ENCODE peak calls at places on chromosome 21, in nine cellular contexts. J, F, L, X, E, C, G, Y and I are unnamed samples.

GRCh38 chr21:45568383-45568782 is 26.1 kb upstream of the SLC19A1 start:
- DNase-seq in F (no peak), L (no peak), X (no peak), Y (no peak), J (no peak), C (no peak), E (no peak), G (no peak), I (no peak)

GRCh38 chr21:38219049-38219628 is 37.7 kb upstream of the KCNJ15 start:
- DNase-seq in G (peak; percentile 42), X (peak; percentile 74), F (peak; percentile 77), Y (peak; percentile 70), C (peak; percentile 84), J (peak; percentile 74), L (peak; percentile 20), E (peak; percentile 76), I (peak; percentile 86)

GRCh38 chr21:37670883-37671282 is 245.4 kb downstream of the KCNJ6 start:
- DNase-seq in X (no peak), G (no peak), F (peak; percentile 77), Y (no peak), J (no peak), E (no peak), L (no peak), C (no peak), I (peak; percentile 77)

GRCh38 chr21:45891388-45892155 is 90.0 kb upstream of the COL6A1 start:
- DNase-seq in L (no peak), G (no peak), Y (no peak), C (no peak), F (no peak), X (no peak), J (no peak), E (no peak), I (no peak)

GRCh38 chr21:42289926-42290325 is 25.3 kb downstream of the TFF3 start:
- DNase-seq in Y (peak; percentile 57), E (no peak), G (no peak), L (no peak), J (no peak), F (no peak), X (peak; percentile 40), C (peak; percentile 59), I (no peak)

GRCh38 chr21:14452031-14452778 is 69.3 kb upstream of the HSPA13 start:
- DNase-seq in C (no peak), X (no peak), Y (no peak), L (no peak), E (no peak), F (peak; percentile 9), G (no peak), J (no peak), I (peak; percentile 0)

GRCh38 chr21:37062592-37062933 is 10.3 kb downstream of the PIGP start:
- DNase-seq in J (no peak), Y (no peak), E (no peak), L (no peak), F (no peak), X (no peak), G (no peak), C (no peak), I (no peak)

GRCh38 chr21:26565546-26565945 is 7.5 kb downstream of the CYYR1 start:
- DNase-seq in X (no peak), G (no peak), Y (no peak), L (no peak), F (no peak), J (no peak), E (no peak), C (no peak), I (no peak)

GRCh38 chr21:27129215-27129614 is 162.3 kb upstream of the ADAMTS5 start:
- DNase-seq in J (no peak), L (no peak), X (no peak), C (no peak), Y (no peak), E (no peak), G (no peak), F (no peak), I (peak; percentile 7)

GRCh38 chr21:31284797-31285397 is 59.2 kb downstream of the TIAM1 start:
- DNase-seq in J (no peak), C (no peak), X (no peak), E (no peak), L (no peak), F (peak; percentile 55), Y (no peak), G (no peak), I (peak; percentile 28)

GRCh38 chr21:14712121-14712520 is 166.0 kb upstream of the SAMSN1 start:
- DNase-seq in X (no peak), E (no peak), G (no peak), C (no peak), Y (no peak), L (no peak), J (no peak), F (peak; percentile 29), I (no peak)

GRCh38 chr21:28790335-28790734 is 202.3 kb downstream of the LTN1 start:
- DNase-seq in C (no peak), X (no peak), G (no peak), Y (no peak), F (no peak), J (no peak), L (no peak), E (no peak), I (no peak)

GRCh38 chr21:22898061-22898460 is 1899.9 kb downstream of the NCAM2 start:
- DNase-seq in Y (no peak), E (no peak), J (no peak), G (no peak), C (no peak), X (no peak), L (no peak), F (no peak), I (no peak)

GRCh38 chr21:42060166-42060565 is 11.0 kb upstream of the UMODL1 start:
- DNase-seq in X (no peak), C (no peak), J (no peak), Y (no peak), F (no peak), G (no peak), E (no peak), L (no peak), I (no peak)

GRCh38 chr21:41359289-41359688 is 2.5 kb upstream of the MX2 start:
- DNase-seq in E (no peak), L (no peak), F (no peak), J (no peak), G (no peak), C (no peak), Y (no peak), X (no peak), I (no peak)

GRCh38 chr21:40688106-40688850 is 158.7 kb downstream of the DSCAM start:
- DNase-seq in F (no peak), G (no peak), L (no peak), Y (no peak), X (no peak), J (no peak), C (no peak), E (no peak), I (no peak)

GRCh38 chr21:45351061-45351460 is 53.9 kb upstream of the COL18A1 start:
- DNase-seq in C (no peak), G (no peak), Y (no peak), X (no peak), L (no peak), E (no peak), J (no peak), F (no peak), I (no peak)

GRCh38 chr21:38321568-38321967 is 64.8 kb downstream of the KCNJ15 start:
- DNase-seq in E (no peak), X (no peak), J (no peak), C (no peak), L (no peak), G (no peak), Y (no peak), F (no peak), I (peak; percentile 74)

GRCh38 chr21:36489103-36489785 is 9.3 kb upstream of the CLDN14 start:
- DNase-seq in L (no peak), F (no peak), J (no peak), C (no peak), X (no peak), G (no peak), Y (no peak), E (no peak), I (no peak)

GRCh38 chr21:34276711-34277425 is 86.9 kb upstream of the KCNE2 start:
- DNase-seq in L (no peak), G (no peak), E (no peak), Y (no peak), F (peak; percentile 4), J (peak; percentile 2), X (no peak), C (no peak), I (no peak)

GRCh38 chr21:42833859-42834729 is 45.2 kb downstream of the WDR4 start:
- DNase-seq in G (no peak), C (peak; percentile 40), L (no peak), J (no peak), Y (peak; percentile 42), X (no peak), E (no peak), F (no peak), I (no peak)

GRCh38 chr21:44706026-44706705 is 5.2 kb downstream of the TSPEAR start:
- DNase-seq in F (no peak), L (no peak), E (no peak), C (peak; percentile 40), J (no peak), Y (peak; percentile 37), G (no peak), X (no peak), I (no peak)

GRCh38 chr21:23876925-23877558 is 1730.2 kb downstream of the MRPL39 start:
- DNase-seq in Y (no peak), F (no peak), L (no peak), X (no peak), C (no peak), E (no peak), G (no peak), J (no peak), I (peak; percentile 0)

GRCh38 chr21:23384679-23385078 is 2222.6 kb downstream of the MRPL39 start:
- DNase-seq in J (no peak), F (no peak), Y (no peak), G (no peak), L (no peak), X (no peak), C (no peak), E (no peak), I (no peak)

GRCh38 chr21:19899645-19900044 is 1098.6 kb upstream of the NCAM2 start:
- DNase-seq in E (peak; percentile 69), X (no peak), Y (no peak), C (no peak), G (no peak), J (no peak), F (no peak), L (no peak), I (no peak)

GRCh38 chr21:20730421-20730820 is 267.8 kb upstream of the NCAM2 start:
- DNase-seq in E (no peak), Y (no peak), X (no peak), F (no peak), J (no peak), L (no peak), G (no peak), C (no peak), I (no peak)

GRCh38 chr21:15560383-15561056 is 169.3 kb upstream of the USP25 start:
- DNase-seq in J (no peak), E (no peak), Y (no peak), X (no peak), F (no peak), L (no peak), G (no peak), C (no peak), I (no peak)

GRCh38 chr21:16913010-16913409 is 599.8 kb upstream of the CXADR start:
- DNase-seq in L (no peak), E (peak; percentile 22), F (no peak), Y (no peak), J (peak; percentile 3), X (no peak), G (no peak), C (no peak), I (no peak)

GRCh38 chr21:45617021-45617930 is 26.2 kb upstream of the PCBP3 start:
- DNase-seq in Y (no peak), X (no peak), J (no peak), L (no peak), G (no peak), E (no peak), C (peak; percentile 44), F (no peak), I (no peak)

GRCh38 chr21:31624181-31624580 is 35.3 kb upstream of the SOD1 start:
- DNase-seq in X (no peak), L (no peak), E (no peak), G (no peak), C (no peak), Y (no peak), J (no peak), F (no peak), I (no peak)

GRCh38 chr21:42147386-42148020 is 71.4 kb upstream of the ABCG1 start:
- DNase-seq in L (no peak), C (peak; percentile 36), F (no peak), Y (no peak), X (no peak), J (no peak), G (no peak), E (no peak), I (no peak)